ENCODE peak calls at places on chromosomes 1 and 21, in four cellular contexts. Y is A549; Z is body of pancreas; O is CD8-positive, alpha-beta T cell. S is an unnamed sample. For H3K4me1, the result is how much of the 10 kb centered on the place peaks cover.

GRCh38 chr1:211549092-211549749 is 29.7 kb downstream of the SLC30A1 start:
- DNase-seq in Y (no peak), Z (no peak), O (no peak), S (no peak)

GRCh38 chr1:37430074-37430985 is 44.0 kb upstream of the ZC3H12A start:
- DNase-seq in Y (no peak), Z (no peak), O (no peak), S (no peak)

GRCh38 chr1:34163792-34164509 is 1.1 kb downstream of the CSMD2 start:
- DNase-seq in Y (no peak), Z (no peak), O (no peak), S (no peak)

GRCh38 chr1:154325583-154326545 is 539 bp downstream of the ATP8B2 start:
- DNase-seq in Y (peak), Z (peak), O (peak), S (no peak)

GRCh38 chr1:209611771-209612570 is 28.5 kb downstream of the CAMK1G start:
- DNase-seq in Y (no peak), Z (no peak), O (no peak), S (no peak)

GRCh38 chr1:87386217-87386790 is 57.6 kb downstream of the LMO4 start:
- DNase-seq in Y (no peak), Z (no peak), O (no peak), S (no peak)

GRCh38 chr1:111621050-111621449 is 1.5 kb downstream of the RAP1A start:
- DNase-seq in Y (no peak), Z (no peak), O (no peak), S (no peak)

GRCh38 chr1:151834239-151834638 is 2.6 kb upstream of the RORC start:
- DNase-seq in Y (no peak), Z (no peak), O (no peak), S (no peak)

GRCh38 chr1:34970829-34971228 is 14.3 kb downstream of the TMEM35B start:
- DNase-seq in Y (no peak), Z (no peak), O (no peak), S (no peak)

GRCh38 chr1:162689745-162690671 is 57.7 kb downstream of the DDR2 start:
- DNase-seq in Y (no peak), Z (no peak), O (no peak), S (no peak)
- H3K4me1 ChIP-seq in Y (under half), Z (under half), O (under half), S (under half)

DNA sequence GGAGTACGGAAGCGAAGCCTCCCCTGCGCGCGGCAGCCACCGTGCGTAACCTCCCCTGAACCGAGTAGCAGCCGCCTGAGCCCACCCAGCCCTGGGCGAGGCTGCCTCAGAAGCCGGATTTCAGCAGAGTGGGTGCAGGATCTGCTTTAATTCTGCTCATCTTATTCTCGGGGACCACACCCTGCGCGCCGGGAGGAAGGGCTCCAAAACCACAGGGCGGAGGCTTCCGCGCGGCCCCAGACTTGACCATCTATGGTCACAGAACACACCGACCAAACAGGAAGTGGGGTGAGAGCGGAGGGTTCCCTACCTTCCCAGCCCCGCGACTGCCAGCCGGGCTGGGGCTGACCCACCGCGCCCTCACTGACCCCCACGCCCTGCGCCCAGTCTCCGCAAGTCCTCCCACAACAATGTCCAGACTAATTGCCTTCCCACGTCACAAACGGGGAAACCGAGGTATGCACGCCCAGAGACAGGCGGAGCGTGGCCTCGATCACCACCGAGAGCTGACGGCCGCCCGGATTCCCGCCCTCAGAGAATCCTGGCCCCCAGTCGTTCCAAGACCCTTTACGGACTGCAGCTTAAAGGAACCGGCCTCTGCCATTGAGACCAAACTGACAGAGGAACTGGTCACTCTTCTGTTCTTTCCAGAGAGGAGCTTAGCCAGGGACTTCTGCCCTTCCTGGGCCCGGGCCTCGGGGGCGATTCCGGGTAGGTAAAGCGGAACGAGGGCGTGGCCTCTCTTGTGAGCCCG is 595 bp upstream of the CAP1 start:
- DNase-seq in Y (peak), Z (peak), O (peak), S (peak)
- H3K4me1 ChIP-seq in Y (under half), Z (under half), O (half or more), S (half or more)

DNA sequence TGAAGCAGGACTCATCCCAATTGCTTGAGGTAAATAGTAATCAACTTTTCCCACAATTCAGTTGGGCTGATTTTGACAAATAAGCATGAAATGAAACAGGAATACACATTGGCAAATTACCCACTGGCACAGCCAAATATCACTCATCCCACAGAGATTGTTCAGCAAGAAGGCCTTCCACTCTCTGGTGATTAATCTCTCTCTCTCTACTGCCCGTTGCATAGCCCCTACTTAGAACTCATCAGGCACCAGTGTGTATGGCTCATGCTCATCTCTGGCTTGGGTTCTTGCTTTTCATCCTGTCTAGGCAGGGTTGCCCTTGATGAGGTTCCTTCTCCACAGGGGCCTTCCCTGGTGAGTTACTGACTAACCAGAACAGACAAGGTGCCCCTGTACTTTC is 1.1 kb downstream of the BSDC1 start:
- DNase-seq in Y (no peak), Z (no peak), O (no peak), S (no peak)
- H3K4me1 ChIP-seq in Y (under half), Z (under half), O (under half), S (under half)

GRCh38 chr1:208158640-208159541 is 85.3 kb downstream of the PLXNA2 start:
- DNase-seq in Y (no peak), Z (peak), O (no peak), S (no peak)
- H3K4me1 ChIP-seq in Y (under half), Z (half or more), O (under half), S (half or more)

GRCh38 chr21:29185633-29186032 is 55.2 kb downstream of the MAP3K7CL start:
- DNase-seq in Y (no peak), Z (no peak), O (no peak), S (no peak)
- H3K4me1 ChIP-seq in Y (half or more), Z (under half), O (under half), S (under half)